ENCODE peak calls at places on chromosomes 2 and 18, in five cellular contexts. L is T-cell, F is choroid plexus epithelial cell, W is Peyer's patch, H is GM23338. P is an unnamed sample.

GRCh38 chr18:11859903-11860407 is 8.7 kb downstream of the CHMP1B start:
- DNase-seq in L (no peak), W (peak; percentile 62), H (no peak), F (peak; percentile 67), P (no peak)

GRCh38 chr2:26718949-26719686 is 26.6 kb downstream of the KCNK3 start:
- DNase-seq in L (no peak), W (no peak), H (no peak), F (no peak), P (no peak)

GRCh38 chr2:100294162-100294497 is 28.2 kb downstream of the LONRF2 start:
- DNase-seq in F (no peak), L (no peak), H (no peak), W (no peak), P (no peak)

GRCh38 chr2:233491326-233491725 is 75.3 kb downstream of the USP40 start:
- DNase-seq in W (no peak), H (no peak), F (no peak), L (no peak), P (no peak)

GRCh38 chr2:223970343-223971128 is 13.3 kb downstream of the MRPL44 start:
- DNase-seq in L (no peak), F (peak; percentile 75), H (peak; percentile 79), W (peak; percentile 70), P (peak; percentile 70)

GRCh38 chr2:218895326-218895725 is 14.7 kb downstream of the WNT10A start:
- DNase-seq in F (no peak), L (no peak), W (no peak), H (peak; percentile 65), P (no peak)

GRCh38 chr2:212157011-212157410 is 381.6 kb downstream of the ERBB4 start:
- DNase-seq in W (no peak), F (peak; percentile 25), H (no peak), L (no peak), P (no peak)

GRCh38 chr18:1227025-1227424 is 322.4 kb downstream of the ADCYAP1 start:
- DNase-seq in L (no peak), W (no peak), H (no peak), F (no peak), P (no peak)

GRCh38 chr2:204321910-204322765 is 223.1 kb upstream of the PARD3B start:
- DNase-seq in W (no peak), L (no peak), F (peak; percentile 27), H (no peak), P (no peak)

GRCh38 chr18:2572892-2573291 is 1.5 kb downstream of the NDC80 start:
- DNase-seq in W (no peak), L (no peak), H (no peak), F (peak; percentile 39), P (no peak)